ENCODE peak calls at places on chromosomes 12 and 14, in four cellular contexts. E, D, P and T are unnamed samples.

GRCh38 chr12:113244015-113244983 is 23.0 kb downstream of the TPCN1 start:
- DNase-seq in D (no peak), E (peak), P (peak), T (no peak)

GRCh38 chr14:70563417-70563816 is 28.6 kb upstream of the ADAM20 start:
- DNase-seq in D (no peak), P (no peak), E (no peak), T (no peak)

GRCh38 chr12:65634626-65635331 is 189.5 kb upstream of the HMGA2 start:
- DNase-seq in P (no peak), D (no peak), E (no peak), T (no peak)

GRCh38 chr14:72610096-72610830 is 283.6 kb downstream of the DPF3 start:
- DNase-seq in E (no peak), P (no peak), D (no peak), T (no peak)

GRCh38 chr14:61188936-61189808 is 92.0 kb downstream of the TMEM30B start:
- DNase-seq in E (no peak), D (no peak), P (no peak), T (peak)

GRCh38 chr12:48794870-48795269 is 6.0 kb upstream of the ADCY6 start:
- DNase-seq in P (no peak), D (no peak), E (no peak), T (no peak)

GRCh38 chr12:31008241-31008711 is 65.4 kb upstream of the DDX11 start:
- DNase-seq in D (no peak), E (no peak), P (no peak), T (no peak)

GRCh38 chr12:124484526-124484953 is 82.9 kb downstream of the NCOR2 start:
- DNase-seq in D (no peak), P (no peak), E (no peak), T (no peak)

GRCh38 chr14:105883066-105884005 is 357.0 kb downstream of the TMEM121 start:
- DNase-seq in E (no peak), D (no peak), P (no peak), T (no peak)

GRCh38 chr14:30521899-30522736 is 36.8 kb upstream of the G2E3 start:
- DNase-seq in E (no peak), P (peak), D (no peak), T (peak)

GRCh38 chr14:100065161-100065871 is at the start of gene EVL:
- DNase-seq in D (peak), E (no peak), P (no peak), T (peak)

GRCh38 chr14:31206536-31207286 is 882 bp downstream of the HECTD1 start:
- DNase-seq in D (peak), P (peak), E (peak), T (peak)

GRCh38 chr14:87888136-87888999 is 104.6 kb downstream of the GALC start:
- DNase-seq in E (no peak), D (no peak), P (peak), T (peak)

GRCh38 chr14:101194356-101195308 is 291.1 kb upstream of the RTL1 start:
- DNase-seq in E (no peak), P (no peak), D (no peak), T (no peak)

GRCh38 chr12:89663577-89664357 is 44.9 kb downstream of the ATP2B1 start:
- DNase-seq in D (no peak), E (no peak), P (no peak), T (peak)

GRCh38 chr14:73264896-73265720 is 27.8 kb downstream of the PAPLN start:
- DNase-seq in P (no peak), D (no peak), E (no peak), T (no peak)

GRCh38 chr12:13293086-13293485 is 96.6 kb downstream of the EMP1 start:
- DNase-seq in D (no peak), P (no peak), E (no peak), T (no peak)

GRCh38 chr12:106566771-106567170 is 16.0 kb upstream of the RFX4 start:
- DNase-seq in E (no peak), D (no peak), P (no peak), T (no peak)

GRCh38 chr12:84422340-84422739 is 490.3 kb downstream of the SLC6A15 start:
- DNase-seq in P (no peak), D (no peak), E (no peak), T (no peak)

GRCh38 chr12:132888852-132889251 is 1.4 kb upstream of the CHFR start:
- DNase-seq in P (no peak), E (no peak), D (no peak), T (no peak)

GRCh38 chr14:32611752-32612151 is 282.7 kb downstream of the AKAP6 start:
- DNase-seq in D (no peak), E (no peak), P (no peak), T (no peak)

GRCh38 chr12:62530596-62530995 is 64.0 kb downstream of the MON2 start:
- DNase-seq in P (no peak), E (no peak), D (no peak), T (no peak)

GRCh38 chr12:108295631-108296030 is 43.5 kb downstream of the CMKLR1 start:
- DNase-seq in D (no peak), P (no peak), E (no peak), T (no peak)

GRCh38 chr12:58681730-58682129 is 238.6 kb downstream of the LRIG3 start:
- DNase-seq in D (no peak), E (no peak), P (no peak), T (no peak)

GRCh38 chr12:54991161-54991991 is 6.8 kb upstream of the TESPA1 start:
- DNase-seq in P (no peak), D (no peak), E (no peak), T (peak)

GRCh38 chr14:101066826-101067508 is 163.4 kb upstream of the RTL1 start:
- DNase-seq in E (no peak), P (no peak), D (no peak), T (no peak)